ENCODE peak calls at places on chromosome 12, in five cellular contexts. L, I, K, X and E are unnamed samples.

GRCh38 chr12:53205747-53206146 is 1.3 kb downstream of the ITGB7 start:
- DNase-seq in L (peak; percentile 84), I (no peak), K (no peak), X (no peak), E (peak; percentile 76)

GRCh38 chr12:119869720-119870119 is 7.4 kb downstream of the CIT start:
- DNase-seq in L (peak; percentile 95), I (peak; percentile 12), K (no peak), X (no peak), E (peak; percentile 86)

GRCh38 chr12:51527872-51528271 is 63.2 kb upstream of the SCN8A start:
- DNase-seq in L (no peak), I (no peak), K (no peak), X (no peak), E (no peak)

GRCh38 chr12:72277415-72277814 is 5.2 kb downstream of the TRHDE start:
- DNase-seq in L (no peak), I (no peak), K (no peak), X (no peak), E (no peak)

GRCh38 chr12:96907681-96908163 is 665 bp downstream of the NEDD1 start:
- DNase-seq in L (peak; percentile 40), I (no peak), K (peak; percentile 12), X (peak; percentile 36), E (peak; percentile 22)

GRCh38 chr12:43357141-43357540 is 194.9 kb downstream of the ADAMTS20 start:
- DNase-seq in L (no peak), I (no peak), K (no peak), X (no peak), E (peak; percentile 15)

GRCh38 chr12:55818140-55818728 is 393 bp downstream of the ORMDL2 start:
- DNase-seq in L (no peak), I (no peak), K (no peak), X (no peak), E (no peak)

GRCh38 chr12:31118347-31118830 is 44.7 kb downstream of the DDX11 start:
- DNase-seq in L (no peak), I (no peak), K (no peak), X (peak; percentile 56), E (no peak)

GRCh38 chr12:75721790-75722189 is 210.4 kb upstream of the KRR1 start:
- DNase-seq in L (no peak), I (no peak), K (no peak), X (no peak), E (no peak)

GRCh38 chr12:63889236-63889635 is 44.7 kb downstream of the SRGAP1 start:
- DNase-seq in L (peak; percentile 59), I (no peak), K (peak; percentile 34), X (no peak), E (peak; percentile 70)
- H3K4me3 ChIP-seq in L (no peak overlapping the region), I (no peak overlapping the region), K (no peak overlapping the region), X (no peak overlapping the region), E (no peak overlapping the region)

GRCh38 chr12:89384050-89384749 is 31.9 kb upstream of the DUSP6 start:
- DNase-seq in L (peak; percentile 98), I (no peak), K (peak; percentile 83), X (peak; percentile 42), E (peak; percentile 98)
- H3K4me3 ChIP-seq in L (no peak overlapping the region), I (no peak overlapping the region), K (peak overlapping the region; percentile 6), X (no peak overlapping the region), E (peak overlapping the region; percentile 6)

GRCh38 chr12:92544321-92544720 is 158.5 kb upstream of the PLEKHG7 start:
- DNase-seq in L (no peak), I (no peak), K (no peak), X (no peak), E (no peak)
- H3K4me3 ChIP-seq in L (no peak overlapping the region), I (no peak overlapping the region), K (no peak overlapping the region), X (no peak overlapping the region), E (no peak overlapping the region)

GRCh38 chr12:47989666-47990065 is 14.6 kb downstream of the COL2A1 start:
- DNase-seq in L (no peak), I (no peak), K (no peak), X (no peak), E (no peak)

GRCh38 chr12:47991592-47991991 is 12.7 kb downstream of the COL2A1 start:
- DNase-seq in L (no peak), I (no peak), K (no peak), X (no peak), E (no peak)

GRCh38 chr12:47992776-47993175 is 11.5 kb downstream of the COL2A1 start:
- DNase-seq in L (no peak), I (no peak), K (no peak), X (no peak), E (no peak)

GRCh38 chr12:47990351-47991105 is 13.7 kb downstream of the COL2A1 start:
- DNase-seq in L (peak; percentile 22), I (no peak), K (no peak), X (no peak), E (no peak)

DNA sequence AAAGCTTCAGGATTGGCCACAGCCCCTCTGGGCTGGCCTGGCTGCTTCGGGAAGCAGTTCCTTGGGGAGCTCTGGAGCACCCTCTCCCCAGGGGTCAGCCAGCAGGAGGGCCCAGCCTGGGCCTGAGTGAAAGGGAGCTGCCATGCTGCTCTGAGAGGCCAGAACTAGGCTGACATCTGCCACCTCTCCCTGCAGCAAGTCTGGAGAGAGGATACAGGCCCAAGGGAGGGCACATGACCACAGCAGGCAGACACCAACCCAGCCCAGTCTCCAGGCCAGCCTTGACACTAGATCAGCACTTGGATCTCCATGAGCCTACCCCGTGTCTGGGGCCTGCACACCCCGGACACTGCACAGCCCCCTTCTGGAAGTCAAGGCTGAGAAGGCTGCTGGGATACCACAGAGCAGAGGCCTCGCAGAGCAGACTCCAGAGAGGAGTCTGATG is 13.1 kb downstream of the COL2A1 start:
- DNase-seq in L (no peak), I (no peak), K (no peak), X (no peak), E (no peak)
- H3K4me3 ChIP-seq in L (no peak overlapping the region), I (no peak overlapping the region), K (no peak overlapping the region), X (no peak overlapping the region), E (no peak overlapping the region)

DNA sequence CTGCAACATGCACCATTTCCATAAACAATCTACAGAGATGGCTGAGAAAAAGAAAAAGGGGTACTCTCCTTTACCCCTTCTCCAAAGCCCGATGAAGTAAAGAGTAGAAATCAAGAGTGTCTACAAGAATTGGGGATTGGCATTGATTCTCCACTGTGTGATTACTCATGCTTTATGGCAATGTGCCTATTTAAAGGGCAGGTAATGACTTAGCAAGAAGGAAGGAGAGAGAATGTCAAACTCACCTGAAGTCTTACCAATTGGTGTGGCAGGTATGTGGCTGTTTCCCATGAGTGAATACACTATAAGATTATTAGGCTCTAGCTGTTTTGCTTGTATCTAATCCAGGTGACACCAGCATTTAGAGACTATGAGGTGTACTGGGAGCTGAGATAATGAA is 275.3 kb downstream of the CCER1 start:
- DNase-seq in L (no peak), I (no peak), K (no peak), X (no peak), E (no peak)
- H3K4me3 ChIP-seq in L (no peak overlapping the region), I (no peak overlapping the region), K (no peak overlapping the region), X (no peak overlapping the region), E (no peak overlapping the region)

DNA sequence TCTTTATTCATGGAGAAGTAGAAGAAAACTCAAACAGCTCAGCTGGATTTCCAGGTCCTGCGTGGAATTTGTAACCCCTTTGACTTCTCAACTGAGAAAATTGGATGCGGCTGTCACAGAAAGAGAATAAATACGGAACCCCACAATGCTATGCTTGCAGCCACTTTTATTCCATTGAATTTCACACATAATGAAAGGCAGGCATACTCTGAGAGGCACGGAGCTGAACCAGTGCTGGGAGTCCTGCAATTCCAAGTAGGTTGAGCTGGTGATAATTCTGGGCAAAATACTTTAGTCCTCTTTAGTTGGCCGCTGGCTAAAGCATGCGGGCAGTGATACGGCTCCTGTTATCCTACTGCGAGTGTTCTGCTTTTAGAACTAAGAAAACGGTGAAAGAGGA is 16.8 kb upstream of the WNT5B start:
- DNase-seq in L (peak; percentile 58), I (no peak), K (no peak), X (no peak), E (no peak)
- H3K4me3 ChIP-seq in L (peak overlapping the region; percentile 47), I (no peak overlapping the region), K (peak overlapping the region; percentile 21), X (no peak overlapping the region), E (peak overlapping the region; percentile 10)

GRCh38 chr12:125533434-125534029 is 468.3 kb downstream of the AACS start:
- DNase-seq in L (peak; percentile 10), I (no peak), K (peak; percentile 66), X (no peak), E (no peak)
- H3K4me3 ChIP-seq in L (no peak overlapping the region), I (no peak overlapping the region), K (peak overlapping the region; percentile 38), X (no peak overlapping the region), E (no peak overlapping the region)